ENCODE peak calls at places on chromosome 10, in ten cellular contexts. One of them, this sample, is unnamed.

GRCh38 chr10:44902838-44903545 is 8.1 kb upstream of the TMEM72 start:
- DNase-seq in ELR: no peak
- DNase-seq in pancreas: no peak
- DNase-seq in stimulated activated naive B cell treated with anti-CD40 and anti-IgM and Interleukin-4, amounts not matched to agents 10 μg/mL and 1 μg/mL and 100 μg/mL, for 72 hours: no peak
- DNase-seq in fibroblast of lung: no peak
- DNase-seq in naive B cell: no peak
- DNase-seq in naive thymus-derived CD4-positive, alpha-beta T cell: no peak
- DNase-seq in iris pigment epithelial cell: no peak
- DNase-seq in hypothalamus: no peak
- DNase-seq in kidney: no peak
- DNase-seq in this sample: no peak

GRCh38 chr10:97020452-97021400 is 165.0 kb downstream of the SLIT1 start:
- DNase-seq in ELR: no peak
- DNase-seq in pancreas: no peak
- DNase-seq in stimulated activated naive B cell treated with anti-CD40 and anti-IgM and Interleukin-4, amounts not matched to agents 10 μg/mL and 1 μg/mL and 100 μg/mL, for 72 hours: no peak
- DNase-seq in fibroblast of lung: no peak
- DNase-seq in naive B cell: no peak
- DNase-seq in naive thymus-derived CD4-positive, alpha-beta T cell: no peak
- DNase-seq in iris pigment epithelial cell: peak; percentile 22
- DNase-seq in hypothalamus: no peak
- DNase-seq in kidney: no peak
- DNase-seq in this sample: no peak

GRCh38 chr10:101485681-101486554 is 102.1 kb downstream of the POLL start:
- DNase-seq in ELR: no peak
- DNase-seq in pancreas: no peak
- DNase-seq in stimulated activated naive B cell treated with anti-CD40 and anti-IgM and Interleukin-4, amounts not matched to agents 10 μg/mL and 1 μg/mL and 100 μg/mL, for 72 hours: no peak
- DNase-seq in fibroblast of lung: peak; percentile 70
- DNase-seq in naive B cell: no peak
- DNase-seq in naive thymus-derived CD4-positive, alpha-beta T cell: no peak
- DNase-seq in iris pigment epithelial cell: no peak
- DNase-seq in hypothalamus: peak; percentile 12
- DNase-seq in kidney: peak; percentile 51
- DNase-seq in this sample: peak; percentile 10

GRCh38 chr10:4847580-4848020 is 21.6 kb downstream of the AKR1E2 start:
- DNase-seq in ELR: peak; percentile 79
- DNase-seq in pancreas: no peak
- DNase-seq in stimulated activated naive B cell treated with anti-CD40 and anti-IgM and Interleukin-4, amounts not matched to agents 10 μg/mL and 1 μg/mL and 100 μg/mL, for 72 hours: no peak
- DNase-seq in fibroblast of lung: peak; percentile 90
- DNase-seq in naive B cell: no peak
- DNase-seq in naive thymus-derived CD4-positive, alpha-beta T cell: no peak
- DNase-seq in iris pigment epithelial cell: peak; percentile 88
- DNase-seq in hypothalamus: no peak
- DNase-seq in kidney: no peak
- DNase-seq in this sample: peak; percentile 89

GRCh38 chr10:90822508-90822907 is 35.3 kb downstream of the HTR7 start:
- DNase-seq in ELR: no peak
- DNase-seq in pancreas: no peak
- DNase-seq in stimulated activated naive B cell treated with anti-CD40 and anti-IgM and Interleukin-4, amounts not matched to agents 10 μg/mL and 1 μg/mL and 100 μg/mL, for 72 hours: no peak
- DNase-seq in fibroblast of lung: no peak
- DNase-seq in naive B cell: no peak
- DNase-seq in naive thymus-derived CD4-positive, alpha-beta T cell: no peak
- DNase-seq in iris pigment epithelial cell: no peak
- DNase-seq in hypothalamus: no peak
- DNase-seq in kidney: no peak
- DNase-seq in this sample: no peak

GRCh38 chr10:43824934-43825333 is 176.3 kb upstream of the ZNF32 start:
- DNase-seq in ELR: no peak
- DNase-seq in pancreas: no peak
- DNase-seq in stimulated activated naive B cell treated with anti-CD40 and anti-IgM and Interleukin-4, amounts not matched to agents 10 μg/mL and 1 μg/mL and 100 μg/mL, for 72 hours: no peak
- DNase-seq in fibroblast of lung: peak; percentile 75
- DNase-seq in naive B cell: no peak
- DNase-seq in naive thymus-derived CD4-positive, alpha-beta T cell: no peak
- DNase-seq in iris pigment epithelial cell: peak; percentile 88
- DNase-seq in hypothalamus: no peak
- DNase-seq in kidney: peak; percentile 82
- DNase-seq in this sample: peak; percentile 64

GRCh38 chr10:3858051-3858845 is 73.2 kb upstream of the KLF6 start:
- DNase-seq in ELR: no peak
- DNase-seq in pancreas: no peak
- DNase-seq in stimulated activated naive B cell treated with anti-CD40 and anti-IgM and Interleukin-4, amounts not matched to agents 10 μg/mL and 1 μg/mL and 100 μg/mL, for 72 hours: no peak
- DNase-seq in fibroblast of lung: no peak
- DNase-seq in naive B cell: no peak
- DNase-seq in naive thymus-derived CD4-positive, alpha-beta T cell: no peak
- DNase-seq in iris pigment epithelial cell: peak; percentile 36
- DNase-seq in hypothalamus: no peak
- DNase-seq in kidney: no peak
- DNase-seq in this sample: no peak

GRCh38 chr10:114684822-114685209 is 26.7 kb upstream of the ABLIM1 start:
- DNase-seq in ELR: peak; percentile 79
- DNase-seq in pancreas: no peak
- DNase-seq in stimulated activated naive B cell treated with anti-CD40 and anti-IgM and Interleukin-4, amounts not matched to agents 10 μg/mL and 1 μg/mL and 100 μg/mL, for 72 hours: no peak
- DNase-seq in fibroblast of lung: peak; percentile 51
- DNase-seq in naive B cell: no peak
- DNase-seq in naive thymus-derived CD4-positive, alpha-beta T cell: no peak
- DNase-seq in iris pigment epithelial cell: peak; percentile 77
- DNase-seq in hypothalamus: no peak
- DNase-seq in kidney: no peak
- DNase-seq in this sample: peak; percentile 75

GRCh38 chr10:89279449-89279869 is 22.4 kb upstream of the IFIT2 start:
- DNase-seq in ELR: peak; percentile 36
- DNase-seq in pancreas: no peak
- DNase-seq in stimulated activated naive B cell treated with anti-CD40 and anti-IgM and Interleukin-4, amounts not matched to agents 10 μg/mL and 1 μg/mL and 100 μg/mL, for 72 hours: no peak
- DNase-seq in fibroblast of lung: peak; percentile 72
- DNase-seq in naive B cell: no peak
- DNase-seq in naive thymus-derived CD4-positive, alpha-beta T cell: no peak
- DNase-seq in iris pigment epithelial cell: peak; percentile 77
- DNase-seq in hypothalamus: no peak
- DNase-seq in kidney: no peak
- DNase-seq in this sample: peak; percentile 93

GRCh38 chr10:104021246-104021645 is 54.3 kb downstream of the SLK start:
- DNase-seq in ELR: no peak
- DNase-seq in pancreas: no peak
- DNase-seq in stimulated activated naive B cell treated with anti-CD40 and anti-IgM and Interleukin-4, amounts not matched to agents 10 μg/mL and 1 μg/mL and 100 μg/mL, for 72 hours: no peak
- DNase-seq in fibroblast of lung: no peak
- DNase-seq in naive B cell: no peak
- DNase-seq in naive thymus-derived CD4-positive, alpha-beta T cell: no peak
- DNase-seq in iris pigment epithelial cell: no peak
- DNase-seq in hypothalamus: no peak
- DNase-seq in kidney: no peak
- DNase-seq in this sample: no peak

GRCh38 chr10:47257396-47258120 is 42.4 kb upstream of the GDF10 start:
- DNase-seq in ELR: peak; percentile 64
- DNase-seq in pancreas: no peak
- DNase-seq in stimulated activated naive B cell treated with anti-CD40 and anti-IgM and Interleukin-4, amounts not matched to agents 10 μg/mL and 1 μg/mL and 100 μg/mL, for 72 hours: no peak
- DNase-seq in fibroblast of lung: peak; percentile 64
- DNase-seq in naive B cell: peak; percentile 27
- DNase-seq in naive thymus-derived CD4-positive, alpha-beta T cell: peak; percentile 78
- DNase-seq in iris pigment epithelial cell: peak; percentile 76
- DNase-seq in hypothalamus: no peak
- DNase-seq in kidney: no peak
- DNase-seq in this sample: peak; percentile 75

GRCh38 chr10:70222340-70222794 is 10.9 kb downstream of the PPA1 start:
- DNase-seq in ELR: peak; percentile 55
- DNase-seq in pancreas: no peak
- DNase-seq in stimulated activated naive B cell treated with anti-CD40 and anti-IgM and Interleukin-4, amounts not matched to agents 10 μg/mL and 1 μg/mL and 100 μg/mL, for 72 hours: no peak
- DNase-seq in fibroblast of lung: no peak
- DNase-seq in naive B cell: no peak
- DNase-seq in naive thymus-derived CD4-positive, alpha-beta T cell: no peak
- DNase-seq in iris pigment epithelial cell: peak; percentile 24
- DNase-seq in hypothalamus: no peak
- DNase-seq in kidney: no peak
- DNase-seq in this sample: no peak

GRCh38 chr10:6201511-6201975 is 1.2 kb upstream of the PFKFB3 start:
- DNase-seq in ELR: peak; percentile 75
- DNase-seq in pancreas: peak; percentile 88
- DNase-seq in stimulated activated naive B cell treated with anti-CD40 and anti-IgM and Interleukin-4, amounts not matched to agents 10 μg/mL and 1 μg/mL and 100 μg/mL, for 72 hours: peak; percentile 46
- DNase-seq in fibroblast of lung: peak; percentile 44
- DNase-seq in naive B cell: peak; percentile 58
- DNase-seq in naive thymus-derived CD4-positive, alpha-beta T cell: peak; percentile 84
- DNase-seq in iris pigment epithelial cell: peak; percentile 64
- DNase-seq in hypothalamus: peak; percentile 63
- DNase-seq in kidney: peak; percentile 88
- DNase-seq in this sample: peak; percentile 58

GRCh38 chr10:78744521-78745090 is 324.2 kb upstream of the ZMIZ1 start:
- DNase-seq in ELR: no peak
- DNase-seq in pancreas: peak; percentile 69
- DNase-seq in stimulated activated naive B cell treated with anti-CD40 and anti-IgM and Interleukin-4, amounts not matched to agents 10 μg/mL and 1 μg/mL and 100 μg/mL, for 72 hours: no peak
- DNase-seq in fibroblast of lung: no peak
- DNase-seq in naive B cell: no peak
- DNase-seq in naive thymus-derived CD4-positive, alpha-beta T cell: no peak
- DNase-seq in iris pigment epithelial cell: no peak
- DNase-seq in hypothalamus: no peak
- DNase-seq in kidney: no peak
- DNase-seq in this sample: no peak

GRCh38 chr10:29947701-29948060 is 111.7 kb downstream of the JCAD start:
- DNase-seq in ELR: peak; percentile 26
- DNase-seq in pancreas: no peak
- DNase-seq in stimulated activated naive B cell treated with anti-CD40 and anti-IgM and Interleukin-4, amounts not matched to agents 10 μg/mL and 1 μg/mL and 100 μg/mL, for 72 hours: no peak
- DNase-seq in fibroblast of lung: no peak
- DNase-seq in naive B cell: no peak
- DNase-seq in naive thymus-derived CD4-positive, alpha-beta T cell: no peak
- DNase-seq in iris pigment epithelial cell: peak; percentile 12
- DNase-seq in hypothalamus: no peak
- DNase-seq in kidney: no peak
- DNase-seq in this sample: no peak

GRCh38 chr10:126421745-126422144 is 33.5 kb upstream of the ADAM12 start:
- DNase-seq in ELR: peak; percentile 90
- DNase-seq in pancreas: no peak
- DNase-seq in stimulated activated naive B cell treated with anti-CD40 and anti-IgM and Interleukin-4, amounts not matched to agents 10 μg/mL and 1 μg/mL and 100 μg/mL, for 72 hours: no peak
- DNase-seq in fibroblast of lung: peak; percentile 95
- DNase-seq in naive B cell: no peak
- DNase-seq in naive thymus-derived CD4-positive, alpha-beta T cell: no peak
- DNase-seq in iris pigment epithelial cell: peak; percentile 91
- DNase-seq in hypothalamus: no peak
- DNase-seq in kidney: no peak
- DNase-seq in this sample: peak; percentile 97

GRCh38 chr10:117754770-117755510 is 212.4 kb downstream of the EMX2 start:
- DNase-seq in ELR: no peak
- DNase-seq in pancreas: no peak
- DNase-seq in stimulated activated naive B cell treated with anti-CD40 and anti-IgM and Interleukin-4, amounts not matched to agents 10 μg/mL and 1 μg/mL and 100 μg/mL, for 72 hours: no peak
- DNase-seq in fibroblast of lung: no peak
- DNase-seq in naive B cell: no peak
- DNase-seq in naive thymus-derived CD4-positive, alpha-beta T cell: no peak
- DNase-seq in iris pigment epithelial cell: no peak
- DNase-seq in hypothalamus: no peak
- DNase-seq in kidney: no peak
- DNase-seq in this sample: no peak

GRCh38 chr10:61662794-61663259 is at the start of gene CABCOCO1:
- DNase-seq in ELR: peak; percentile 74
- DNase-seq in pancreas: peak; percentile 81
- DNase-seq in stimulated activated naive B cell treated with anti-CD40 and anti-IgM and Interleukin-4, amounts not matched to agents 10 μg/mL and 1 μg/mL and 100 μg/mL, for 72 hours: no peak
- DNase-seq in fibroblast of lung: peak; percentile 71
- DNase-seq in naive B cell: no peak
- DNase-seq in naive thymus-derived CD4-positive, alpha-beta T cell: no peak
- DNase-seq in iris pigment epithelial cell: peak; percentile 56
- DNase-seq in hypothalamus: peak; percentile 73
- DNase-seq in kidney: peak; percentile 86
- DNase-seq in this sample: peak; percentile 59

GRCh38 chr10:78904196-78904595 is 164.6 kb upstream of the ZMIZ1 start:
- DNase-seq in ELR: no peak
- DNase-seq in pancreas: no peak
- DNase-seq in stimulated activated naive B cell treated with anti-CD40 and anti-IgM and Interleukin-4, amounts not matched to agents 10 μg/mL and 1 μg/mL and 100 μg/mL, for 72 hours: no peak
- DNase-seq in fibroblast of lung: no peak
- DNase-seq in naive B cell: no peak
- DNase-seq in naive thymus-derived CD4-positive, alpha-beta T cell: no peak
- DNase-seq in iris pigment epithelial cell: no peak
- DNase-seq in hypothalamus: no peak
- DNase-seq in kidney: no peak
- DNase-seq in this sample: no peak

GRCh38 chr10:95487994-95488393 is 73.2 kb downstream of the SORBS1 start:
- DNase-seq in ELR: no peak
- DNase-seq in pancreas: no peak
- DNase-seq in stimulated activated naive B cell treated with anti-CD40 and anti-IgM and Interleukin-4, amounts not matched to agents 10 μg/mL and 1 μg/mL and 100 μg/mL, for 72 hours: no peak
- DNase-seq in fibroblast of lung: no peak
- DNase-seq in naive B cell: no peak
- DNase-seq in naive thymus-derived CD4-positive, alpha-beta T cell: no peak
- DNase-seq in iris pigment epithelial cell: no peak
- DNase-seq in hypothalamus: no peak
- DNase-seq in kidney: no peak
- DNase-seq in this sample: no peak

GRCh38 chr10:26448706-26449435 is 10.7 kb downstream of the APBB1IP start:
- DNase-seq in ELR: no peak
- DNase-seq in pancreas: no peak
- DNase-seq in stimulated activated naive B cell treated with anti-CD40 and anti-IgM and Interleukin-4, amounts not matched to agents 10 μg/mL and 1 μg/mL and 100 μg/mL, for 72 hours: peak; percentile 41
- DNase-seq in fibroblast of lung: no peak
- DNase-seq in naive B cell: peak; percentile 87
- DNase-seq in naive thymus-derived CD4-positive, alpha-beta T cell: peak; percentile 91
- DNase-seq in iris pigment epithelial cell: no peak
- DNase-seq in hypothalamus: no peak
- DNase-seq in kidney: no peak
- DNase-seq in this sample: no peak

GRCh38 chr10:11951695-11952094 is 90.9 kb downstream of the UPF2 start:
- DNase-seq in ELR: no peak
- DNase-seq in pancreas: no peak
- DNase-seq in stimulated activated naive B cell treated with anti-CD40 and anti-IgM and Interleukin-4, amounts not matched to agents 10 μg/mL and 1 μg/mL and 100 μg/mL, for 72 hours: no peak
- DNase-seq in fibroblast of lung: no peak
- DNase-seq in naive B cell: no peak
- DNase-seq in naive thymus-derived CD4-positive, alpha-beta T cell: no peak
- DNase-seq in iris pigment epithelial cell: no peak
- DNase-seq in hypothalamus: no peak
- DNase-seq in kidney: no peak
- DNase-seq in this sample: no peak

GRCh38 chr10:77111611-77112550 is 525.7 kb downstream of the KCNMA1 start:
- DNase-seq in ELR: peak; percentile 88
- DNase-seq in pancreas: no peak
- DNase-seq in stimulated activated naive B cell treated with anti-CD40 and anti-IgM and Interleukin-4, amounts not matched to agents 10 μg/mL and 1 μg/mL and 100 μg/mL, for 72 hours: no peak
- DNase-seq in fibroblast of lung: peak; percentile 76
- DNase-seq in naive B cell: peak; percentile 6
- DNase-seq in naive thymus-derived CD4-positive, alpha-beta T cell: peak; percentile 12
- DNase-seq in iris pigment epithelial cell: peak; percentile 84
- DNase-seq in hypothalamus: no peak
- DNase-seq in kidney: no peak
- DNase-seq in this sample: peak; percentile 80

GRCh38 chr10:49539320-49539885 is 482 bp upstream of the ERCC6 start:
- DNase-seq in ELR: peak; percentile 73
- DNase-seq in pancreas: peak; percentile 68
- DNase-seq in stimulated activated naive B cell treated with anti-CD40 and anti-IgM and Interleukin-4, amounts not matched to agents 10 μg/mL and 1 μg/mL and 100 μg/mL, for 72 hours: no peak
- DNase-seq in fibroblast of lung: peak; percentile 46
- DNase-seq in naive B cell: no peak
- DNase-seq in naive thymus-derived CD4-positive, alpha-beta T cell: no peak
- DNase-seq in iris pigment epithelial cell: peak; percentile 78
- DNase-seq in hypothalamus: peak; percentile 47
- DNase-seq in kidney: peak; percentile 76
- DNase-seq in this sample: peak; percentile 84

This sample was measured in fibroblast of pulmonary artery.